ENCODE peak calls at places on chromosomes 16 and 17, in five cellular contexts. One of them, this sample, is unnamed.

GRCh38 chr17:48623583-48623982 is 2.6 kb downstream of the HOXB9 start:
- DNase-seq in breast epithelium: no peak
- DNase-seq in AG09319: no peak
- DNase-seq in RWPE1: no peak
- DNase-seq in H9: no peak
- DNase-seq in this sample: no peak

GRCh38 chr16:74868501-74868900 is 93.9 kb upstream of the FA2H start:
- DNase-seq in H9: no peak
- DNase-seq in AG09319: no peak
- DNase-seq in RWPE1: peak
- DNase-seq in breast epithelium: no peak
- DNase-seq in this sample: no peak

GRCh38 chr17:1588781-1589585 is 26.4 kb upstream of the PITPNA start:
- DNase-seq in RWPE1: no peak
- DNase-seq in AG09319: no peak
- DNase-seq in H9: peak
- DNase-seq in breast epithelium: no peak
- DNase-seq in this sample: no peak

GRCh38 chr16:1920727-1921155 is 2.5 kb upstream of the HS3ST6 start:
- DNase-seq in RWPE1: no peak
- DNase-seq in AG09319: no peak
- DNase-seq in H9: peak
- DNase-seq in breast epithelium: no peak
- DNase-seq in this sample: no peak

GRCh38 chr16:85205747-85206471 is 93.6 kb upstream of the CIBAR2 start:
- DNase-seq in RWPE1: peak
- DNase-seq in AG09319: no peak
- DNase-seq in breast epithelium: no peak
- DNase-seq in H9: no peak
- DNase-seq in this sample: no peak

GRCh38 chr17:62805234-62805633 is 2.9 kb downstream of the MARCHF10 start:
- DNase-seq in AG09319: no peak
- DNase-seq in breast epithelium: no peak
- DNase-seq in RWPE1: no peak
- DNase-seq in H9: no peak
- DNase-seq in this sample: no peak

GRCh38 chr16:48405153-48405552 is 19.9 kb upstream of the SIAH1 start:
- DNase-seq in AG09319: no peak
- DNase-seq in RWPE1: no peak
- DNase-seq in H9: no peak
- DNase-seq in breast epithelium: no peak
- DNase-seq in this sample: no peak

GRCh38 chr16:47142469-47143328 is 1.0 kb downstream of the NETO2 start:
- DNase-seq in AG09319: no peak
- DNase-seq in RWPE1: peak
- DNase-seq in H9: peak
- DNase-seq in breast epithelium: no peak
- DNase-seq in this sample: peak

GRCh38 chr17:73431401-73432205 is 119.8 kb upstream of the CDC42EP4 start:
- DNase-seq in H9: peak
- DNase-seq in RWPE1: no peak
- DNase-seq in breast epithelium: no peak
- DNase-seq in AG09319: no peak
- DNase-seq in this sample: no peak

GRCh38 chr17:19327039-19327776 is 35.3 kb downstream of the B9D1 start:
- DNase-seq in RWPE1: peak
- DNase-seq in H9: no peak
- DNase-seq in breast epithelium: no peak
- DNase-seq in AG09319: peak
- DNase-seq in this sample: no peak

GRCh38 chr16:11200523-11201063 is 55.4 kb downstream of the SOCS1 start:
- DNase-seq in RWPE1: no peak
- DNase-seq in AG09319: no peak
- DNase-seq in breast epithelium: no peak
- DNase-seq in H9: no peak
- DNase-seq in this sample: no peak

GRCh38 chr16:23423496-23424049 is 29.4 kb downstream of the COG7 start:
- DNase-seq in RWPE1: peak
- DNase-seq in AG09319: peak
- DNase-seq in H9: no peak
- DNase-seq in breast epithelium: peak
- DNase-seq in this sample: no peak

GRCh38 chr16:50235581-50235980 is 30.8 kb upstream of the ADCY7 start:
- DNase-seq in AG09319: no peak
- DNase-seq in breast epithelium: no peak
- DNase-seq in RWPE1: no peak
- DNase-seq in H9: no peak
- DNase-seq in this sample: no peak

GRCh38 chr16:2587891-2588565 is 50.2 kb downstream of the PDPK1 start:
- DNase-seq in AG09319: no peak
- DNase-seq in breast epithelium: peak
- DNase-seq in RWPE1: no peak
- DNase-seq in H9: no peak
- DNase-seq in this sample: no peak

GRCh38 chr17:38577244-38577643 is 28.5 kb downstream of the SRCIN1 start:
- DNase-seq in H9: no peak
- DNase-seq in AG09319: no peak
- DNase-seq in breast epithelium: no peak
- DNase-seq in RWPE1: no peak
- DNase-seq in this sample: no peak

GRCh38 chr17:63772801-63773271 is 561 bp downstream of the CCDC47 start:
- DNase-seq in H9: no peak
- DNase-seq in breast epithelium: no peak
- DNase-seq in AG09319: no peak
- DNase-seq in RWPE1: no peak
- DNase-seq in this sample: no peak

GRCh38 chr17:82245144-82246039 is 16.6 kb downstream of the SLC16A3 start:
- DNase-seq in H9: peak
- DNase-seq in breast epithelium: no peak
- DNase-seq in RWPE1: no peak
- DNase-seq in AG09319: no peak
- DNase-seq in this sample: no peak

DNA sequence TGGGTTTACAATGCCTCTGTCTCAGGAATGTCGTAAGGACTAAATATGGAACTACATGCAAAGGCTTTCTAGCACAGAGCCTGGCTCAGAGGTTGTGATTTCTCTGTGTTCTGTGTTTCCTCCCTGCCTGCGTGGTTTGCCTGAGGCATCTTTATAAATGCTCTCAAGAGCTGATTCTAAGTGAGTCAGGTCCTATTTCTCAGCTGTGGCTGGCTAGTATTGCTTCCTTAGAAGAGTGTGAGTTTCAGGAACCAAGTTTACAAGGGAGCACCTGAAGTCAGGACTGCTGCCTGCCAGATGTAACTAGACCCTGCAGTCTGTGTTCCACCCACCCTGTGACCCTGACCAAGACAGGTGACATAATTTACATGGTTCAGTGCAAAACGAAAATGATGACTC is 8.0 kb upstream of the CCL1 start:
- DNase-seq in RWPE1: peak
- DNase-seq in AG09319: no peak
- DNase-seq in breast epithelium: no peak
- DNase-seq in H9: peak
- DNase-seq in this sample: no peak
- TF ChIP-seq CTCF in RWPE1: no peak
- TF ChIP-seq CTCF in AG09319: no peak
- TF ChIP-seq CTCF in breast epithelium: no peak
- TF ChIP-seq CTCF in H9: no peak
- TF ChIP-seq CTCF in this sample: no peak

DNA sequence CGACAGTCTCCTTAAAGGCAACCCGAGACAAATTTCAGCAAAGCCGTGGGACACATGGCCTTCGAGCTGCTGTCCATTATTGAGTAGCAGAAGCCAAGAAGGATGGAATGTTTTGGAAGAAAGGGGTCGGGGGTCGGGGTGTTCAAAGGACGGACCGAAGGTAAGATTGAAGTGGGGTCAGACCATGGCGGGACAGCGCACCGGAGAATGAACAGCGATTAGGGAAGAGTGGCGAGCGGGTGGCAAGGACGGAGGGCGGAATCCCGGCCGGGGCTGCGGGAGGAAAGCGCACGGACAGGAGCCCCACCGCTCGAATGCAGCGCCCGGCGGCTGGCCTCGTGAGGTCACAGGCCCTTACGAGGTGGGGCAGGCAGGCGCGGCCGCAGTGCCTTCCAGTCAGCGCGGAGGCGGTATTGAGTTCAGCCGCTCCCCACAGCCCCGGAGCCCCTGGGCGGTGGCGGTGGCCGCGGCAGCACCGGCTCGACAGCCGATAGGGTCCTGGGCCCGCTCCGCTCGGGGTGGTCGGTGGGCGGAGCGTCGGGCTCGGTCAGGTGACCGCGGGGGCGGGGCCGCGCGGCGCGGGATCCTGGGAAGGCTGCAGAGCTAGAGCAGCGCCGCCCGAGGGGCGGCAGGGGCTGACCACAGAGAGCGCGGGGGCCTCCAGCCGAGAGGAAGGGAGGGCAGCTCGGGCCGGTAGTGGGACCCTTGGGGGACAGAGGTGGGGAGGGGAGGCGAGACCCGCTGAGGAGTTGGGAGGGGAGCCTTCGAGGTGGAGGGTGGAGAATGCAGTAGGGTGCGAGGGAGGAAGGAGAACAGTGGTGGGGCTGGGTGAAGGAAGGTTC is at the start of gene EFCAB13:
- DNase-seq in AG09319: peak
- DNase-seq in RWPE1: peak
- DNase-seq in H9: peak
- DNase-seq in breast epithelium: peak
- DNase-seq in this sample: peak
- TF ChIP-seq CTCF in AG09319: no peak
- TF ChIP-seq CTCF in RWPE1: peak
- TF ChIP-seq CTCF in H9: peak
- TF ChIP-seq CTCF in breast epithelium: peak
- TF ChIP-seq CTCF in this sample: no peak

GRCh38 chr17:17205368-17206148 is 575 bp downstream of the PLD6 start:
- DNase-seq in H9: peak
- DNase-seq in breast epithelium: no peak
- DNase-seq in AG09319: no peak
- DNase-seq in RWPE1: peak
- DNase-seq in this sample: no peak
- TF ChIP-seq CTCF in H9: no peak
- TF ChIP-seq CTCF in breast epithelium: no peak
- TF ChIP-seq CTCF in AG09319: no peak
- TF ChIP-seq CTCF in RWPE1: no peak
- TF ChIP-seq CTCF in this sample: no peak

GRCh38 chr17:43171761-43172487 is 910 bp downstream of the NBR1 start:
- DNase-seq in AG09319: peak
- DNase-seq in H9: no peak
- DNase-seq in breast epithelium: no peak
- DNase-seq in RWPE1: peak
- DNase-seq in this sample: no peak
- TF ChIP-seq CTCF in AG09319: peak
- TF ChIP-seq CTCF in H9: peak
- TF ChIP-seq CTCF in breast epithelium: no peak
- TF ChIP-seq CTCF in RWPE1: no peak
- TF ChIP-seq CTCF in this sample: no peak

This sample was measured in mesothelial cell of epicardium.